ENCODE peak calls at places on chromosomes 16 and 17, in eight cellular contexts. I, L, U, V, A, Z, D and P are unnamed samples.

GRCh38 chr17:13953871-13954270 is 115.4 kb upstream of the COX10 start:
- DNase-seq in Z (no peak), D (no peak), V (no peak), I (no peak), A (no peak), L (no peak), U (peak; percentile 50), P (peak; percentile 21)

GRCh38 chr17:67891481-67892119 is 66.3 kb downstream of the BPTF start:
- DNase-seq in D (no peak), V (no peak), U (peak; percentile 85), Z (peak; percentile 67), L (peak; percentile 36), A (no peak), I (no peak), P (peak; percentile 61)

GRCh38 chr17:43905985-43906852 is 1.1 kb downstream of the MPP2 start:
- DNase-seq in D (peak; percentile 85), A (peak; percentile 52), V (no peak), I (peak; percentile 83), Z (peak; percentile 79), L (peak; percentile 54), U (peak; percentile 45), P (peak; percentile 56)

GRCh38 chr16:2953706-2954105 is 10.4 kb upstream of the KREMEN2 start:
- DNase-seq in U (no peak), D (no peak), L (no peak), V (no peak), I (no peak), Z (peak; percentile 57), A (no peak), P (no peak)

GRCh38 chr16:50863673-50864144 is 121.8 kb downstream of the CYLD start:
- DNase-seq in U (no peak), L (no peak), A (no peak), V (no peak), D (peak; percentile 26), I (no peak), Z (no peak), P (no peak)

GRCh38 chr16:54942353-54942943 is 11.8 kb downstream of the IRX5 start:
- DNase-seq in D (no peak), A (no peak), V (no peak), U (no peak), I (no peak), Z (no peak), L (no peak), P (no peak)

GRCh38 chr16:56667581-56668571 is at the start of gene MT1G:
- DNase-seq in V (no peak), U (no peak), D (no peak), A (peak; percentile 91), Z (peak; percentile 29), I (peak; percentile 37), L (no peak), P (peak; percentile 34)

GRCh38 chr17:69551212-69552010 is 136.9 kb downstream of the MAP2K6 start:
- DNase-seq in Z (no peak), L (no peak), V (no peak), D (no peak), U (peak; percentile 47), I (no peak), A (no peak), P (peak; percentile 52)

GRCh38 chr17:47802341-47803022 is 19.1 kb downstream of the OSBPL7 start:
- DNase-seq in D (no peak), L (peak; percentile 92), V (peak; percentile 18), Z (peak; percentile 72), I (no peak), U (peak; percentile 41), A (peak; percentile 53), P (peak; percentile 66)

GRCh38 chr17:55930291-55930809 is 179.5 kb downstream of the PCTP start:
- DNase-seq in U (no peak), Z (no peak), L (no peak), V (no peak), A (no peak), I (no peak), D (no peak), P (no peak)

GRCh38 chr17:28295677-28296578 is 23.1 kb upstream of the TMEM97 start:
- DNase-seq in I (no peak), U (no peak), A (no peak), Z (no peak), L (no peak), D (no peak), V (no peak), P (no peak)

GRCh38 chr17:13509561-13509960 is 92.2 kb downstream of the HS3ST3A1 start:
- DNase-seq in D (no peak), U (peak; percentile 26), V (no peak), A (no peak), Z (no peak), L (no peak), I (no peak), P (peak; percentile 39)

GRCh38 chr17:12665263-12666210 is at the start of gene MYOCD:
- DNase-seq in U (peak; percentile 71), D (no peak), V (no peak), L (peak; percentile 48), Z (no peak), I (peak; percentile 63), A (no peak), P (no peak)

GRCh38 chr17:4520881-4521600 is 22.4 kb downstream of the SPNS2 start:
- DNase-seq in U (peak; percentile 54), L (no peak), D (no peak), I (no peak), V (no peak), Z (no peak), A (peak; percentile 64), P (peak; percentile 41)

GRCh38 chr16:54171855-54172537 is 114.6 kb downstream of the IRX3 start:
- DNase-seq in D (no peak), U (peak; percentile 65), L (no peak), A (peak; percentile 41), V (no peak), Z (no peak), I (no peak), P (peak; percentile 40)

GRCh38 chr16:27330542-27330941 is 16.8 kb downstream of the IL4R start:
- DNase-seq in V (no peak), I (peak; percentile 84), L (no peak), U (peak; percentile 98), A (no peak), Z (no peak), D (peak; percentile 94), P (peak; percentile 97)

GRCh38 chr17:64081802-64082799 is 47.8 kb downstream of the ERN1 start:
- DNase-seq in A (no peak), Z (peak; percentile 64), L (peak; percentile 79), U (peak; percentile 82), D (no peak), I (no peak), V (peak; percentile 75), P (peak; percentile 65)

GRCh38 chr16:10979717-10980601 is 35.6 kb downstream of the CLEC16A start:
- DNase-seq in Z (no peak), A (no peak), U (no peak), D (peak; percentile 73), L (no peak), I (peak; percentile 27), V (no peak), P (peak; percentile 36)

GRCh38 chr17:67686246-67686645 is 31.5 kb upstream of the NOL11 start:
- DNase-seq in Z (no peak), I (no peak), L (no peak), U (no peak), V (no peak), A (no peak), D (no peak), P (no peak)

GRCh38 chr17:57296231-57296630 is 39.9 kb downstream of the MSI2 start:
- DNase-seq in I (no peak), V (no peak), A (no peak), Z (no peak), L (no peak), D (no peak), U (no peak), P (no peak)

GRCh38 chr17:57294075-57294474 is 37.8 kb downstream of the MSI2 start:
- DNase-seq in Z (peak; percentile 44), I (no peak), D (no peak), A (no peak), L (no peak), U (no peak), V (no peak), P (no peak)

GRCh38 chr17:57294629-57295501 is 38.5 kb downstream of the MSI2 start:
- DNase-seq in D (no peak), U (peak; percentile 41), L (peak; percentile 44), A (no peak), V (no peak), Z (peak; percentile 30), I (peak; percentile 63), P (no peak)

GRCh38 chr17:57293077-57293476 is 36.8 kb downstream of the MSI2 start:
- DNase-seq in V (no peak), A (peak; percentile 51), L (no peak), U (no peak), I (no peak), D (no peak), Z (no peak), P (no peak)

DNA sequence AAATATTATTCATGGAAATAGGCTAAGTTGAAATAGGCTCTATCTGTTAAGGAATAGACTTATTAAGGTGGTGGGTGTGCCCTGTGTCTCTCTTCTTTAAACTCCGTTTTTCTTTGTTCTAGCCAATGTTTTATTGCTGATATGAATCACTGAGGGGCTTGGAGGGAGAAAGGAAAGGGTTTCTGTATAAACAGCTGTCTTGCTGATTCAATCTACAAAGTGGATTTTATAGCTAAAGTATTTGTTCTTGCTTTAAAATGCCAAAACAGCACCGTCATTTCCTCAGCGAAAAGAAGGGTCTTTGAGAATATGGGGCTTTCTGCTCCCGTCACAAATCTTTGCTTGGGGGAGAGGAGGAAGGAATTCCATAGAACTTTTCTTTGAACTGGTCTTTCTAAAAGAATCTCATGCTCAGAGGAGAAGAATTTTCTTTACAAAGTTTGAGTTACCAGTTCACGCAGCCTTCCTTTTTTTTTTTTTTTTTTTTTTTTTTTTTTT is 39.3 kb downstream of the MSI2 start:
- DNase-seq in L (no peak), D (no peak), I (no peak), A (no peak), V (no peak), Z (no peak), U (peak; percentile 71), P (no peak)
- H3K4me3 ChIP-seq in L (no peak overlapping the region), D (no peak overlapping the region), I (no peak overlapping the region), A (no peak overlapping the region), V (no peak overlapping the region), Z (no peak overlapping the region), U (peak overlapping the region; percentile 19), P (no peak overlapping the region)

GRCh38 chr16:68972720-68973119 is 129.4 kb downstream of the TANGO6 start:
- DNase-seq in A (no peak), L (peak; percentile 45), V (no peak), I (peak; percentile 8), U (peak; percentile 70), Z (peak; percentile 33), D (no peak), P (peak; percentile 79)
- TF ChIP-seq CTCF in A (no peak), L (peak; percentile 34), V (no peak), I (peak; percentile 41), U (peak; percentile 52), Z (peak; percentile 45), D (peak; percentile 23), P (peak; percentile 75)

DNA sequence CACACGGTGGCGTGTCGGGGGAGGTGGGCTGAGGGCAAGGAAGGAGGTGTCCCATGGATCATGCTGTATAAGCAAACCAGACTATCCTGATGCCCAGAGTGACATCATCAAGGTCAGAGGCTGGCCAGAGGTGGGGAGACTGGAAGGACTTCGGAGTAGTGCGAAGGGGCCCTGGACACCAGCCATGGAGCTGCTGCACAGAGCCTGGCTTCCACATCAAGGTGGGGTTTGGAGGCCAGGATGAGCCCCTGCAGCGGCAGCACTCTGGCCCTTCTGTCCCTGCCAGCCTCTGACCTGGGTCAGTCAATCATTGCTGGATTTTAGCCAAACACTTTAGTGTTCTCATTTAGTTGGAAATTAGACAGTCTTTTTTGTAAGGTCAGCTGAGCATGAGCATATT is 34.8 kb downstream of the MED13 start:
- DNase-seq in Z (no peak), A (no peak), D (no peak), V (no peak), L (no peak), I (no peak), U (no peak), P (no peak)
- H3K4me3 ChIP-seq in Z (no peak overlapping the region), A (no peak overlapping the region), D (no peak overlapping the region), V (no peak overlapping the region), L (no peak overlapping the region), I (no peak overlapping the region), U (no peak overlapping the region), P (no peak overlapping the region)

GRCh38 chr17:1906622-1907021 is 76.8 kb downstream of the RPA1 start:
- DNase-seq in D (no peak), A (no peak), Z (no peak), V (no peak), L (no peak), I (no peak), U (no peak), P (peak; percentile 35)
- TF ChIP-seq CTCF in D (no peak), A (no peak), Z (peak; percentile 2), V (no peak), L (no peak), I (no peak), U (no peak), P (no peak)